ENCODE peak calls at places on chromosomes 5 and 9, in ten cellular contexts. Y is esophagus squamous epithelium, O is astrocyte, A is breast epithelium, E is kidney epithelial cell, S is tibial artery, L is HFF-Myc, Q is HepG2, N is uterus, P is fibroblast of pulmonary artery. D is an unnamed sample.

GRCh38 chr9:132703336-132703735 is 33.1 kb downstream of the GTF3C4 start:
- DNase-seq in Y (no peak), O (peak), A (no peak), E (no peak), S (no peak), L (no peak), Q (peak), N (no peak), P (no peak), D (peak)

GRCh38 chr5:6003040-6003825 is 375.1 kb downstream of the MED10 start:
- DNase-seq in Y (no peak), O (no peak), A (no peak), E (no peak), S (no peak), L (no peak), Q (no peak), N (no peak), P (no peak), D (peak)

GRCh38 chr9:138043411-138044345 is 166.1 kb downstream of the CACNA1B start:
- DNase-seq in Y (no peak), O (no peak), A (peak), E (no peak), S (no peak), L (no peak), Q (no peak), N (no peak), P (no peak), D (no peak)

GRCh38 chr5:18800293-18801025 is 1166.2 kb downstream of the TAF11L14 start:
- DNase-seq in Y (no peak), O (no peak), A (no peak), E (no peak), S (no peak), L (no peak), Q (no peak), N (no peak), P (no peak), D (no peak)

GRCh38 chr5:98497391-98497790 is 276.1 kb upstream of the RGMB start:
- DNase-seq in Y (no peak), O (peak), A (no peak), E (no peak), S (no peak), L (no peak), Q (no peak), N (no peak), P (peak), D (peak)

GRCh38 chr9:123686131-123686848 is 243.6 kb downstream of the DENND1A start:
- DNase-seq in Y (no peak), O (peak), A (no peak), E (no peak), S (no peak), L (no peak), Q (no peak), N (no peak), P (peak), D (peak)

GRCh38 chr9:20402273-20402875 is 219.9 kb downstream of the MLLT3 start:
- DNase-seq in Y (no peak), O (no peak), A (no peak), E (no peak), S (no peak), L (no peak), Q (no peak), N (no peak), P (peak), D (no peak)

GRCh38 chr5:177537389-177538361 is 16.7 kb downstream of the FAM193B start:
- DNase-seq in Y (no peak), O (peak), A (no peak), E (peak), S (peak), L (no peak), Q (no peak), N (peak), P (peak), D (peak)

GRCh38 chr5:178288373-178289368 is 56.1 kb upstream of the PHYKPL start:
- DNase-seq in Y (no peak), O (no peak), A (peak), E (no peak), S (peak), L (no peak), Q (no peak), N (no peak), P (no peak), D (peak)

GRCh38 chr5:138425079-138425478 is 13.8 kb upstream of the REEP2 start:
- DNase-seq in Y (no peak), O (no peak), A (no peak), E (no peak), S (no peak), L (no peak), Q (no peak), N (no peak), P (no peak), D (no peak)

GRCh38 chr5:3893975-3894374 is 298.3 kb downstream of the IRX1 start:
- DNase-seq in Y (no peak), O (no peak), A (no peak), E (no peak), S (no peak), L (no peak), Q (no peak), N (no peak), P (no peak), D (no peak)

GRCh38 chr9:22617156-22617555 is 170.5 kb downstream of the DMRTA1 start:
- DNase-seq in Y (no peak), O (no peak), A (no peak), E (no peak), S (no peak), L (no peak), Q (no peak), N (no peak), P (no peak), D (no peak)

GRCh38 chr5:83475540-83476469 is 4.3 kb downstream of the VCAN start:
- DNase-seq in Y (no peak), O (peak), A (no peak), E (peak), S (no peak), L (peak), Q (peak), N (no peak), P (peak), D (peak)

GRCh38 chr9:34334337-34334824 is 5.0 kb downstream of the NUDT2 start:
- DNase-seq in Y (no peak), O (no peak), A (no peak), E (no peak), S (no peak), L (no peak), Q (peak), N (no peak), P (no peak), D (no peak)

GRCh38 chr9:111572945-111573604 is 26.4 kb downstream of the PTGR1 start:
- DNase-seq in Y (no peak), O (peak), A (no peak), E (no peak), S (no peak), L (peak), Q (no peak), N (no peak), P (peak), D (no peak)

GRCh38 chr5:87074934-87075541 is 192.6 kb upstream of the RASA1 start:
- DNase-seq in Y (no peak), O (no peak), A (no peak), E (no peak), S (no peak), L (no peak), Q (no peak), N (no peak), P (no peak), D (peak)

GRCh38 chr5:15634771-15635347 is 134.9 kb downstream of the FBXL7 start:
- DNase-seq in Y (no peak), O (peak), A (no peak), E (no peak), S (no peak), L (no peak), Q (no peak), N (no peak), P (no peak), D (no peak)

GRCh38 chr5:69528609-69529008 is 31.4 kb upstream of the GTF2H2C start:
- DNase-seq in Y (no peak), O (no peak), A (no peak), E (no peak), S (no peak), L (no peak), Q (no peak), N (no peak), P (no peak), D (no peak)

GRCh38 chr5:55123365-55123764 is 20.9 kb downstream of the GZMA start:
- DNase-seq in Y (no peak), O (no peak), A (no peak), E (no peak), S (no peak), L (no peak), Q (no peak), N (no peak), P (no peak), D (no peak)

GRCh38 chr9:4371108-4371507 is 71.2 kb upstream of the GLIS3 start:
- DNase-seq in Y (no peak), O (peak), A (no peak), E (peak), S (no peak), L (peak), Q (no peak), N (no peak), P (peak), D (peak)

GRCh38 chr9:19310246-19310645 is 69.8 kb downstream of the RPS6 start:
- DNase-seq in Y (no peak), O (no peak), A (no peak), E (no peak), S (no peak), L (no peak), Q (no peak), N (no peak), P (no peak), D (no peak)

GRCh38 chr5:9283021-9283420 is 262.9 kb downstream of the SEMA5A start:
- DNase-seq in Y (no peak), O (no peak), A (no peak), E (no peak), S (no peak), L (no peak), Q (no peak), N (no peak), P (no peak), D (peak)

GRCh38 chr5:102539598-102539997 is 40.8 kb upstream of the SLCO6A1 start:
- DNase-seq in Y (no peak), O (no peak), A (no peak), E (no peak), S (no peak), L (no peak), Q (no peak), N (no peak), P (no peak), D (peak)

DNA sequence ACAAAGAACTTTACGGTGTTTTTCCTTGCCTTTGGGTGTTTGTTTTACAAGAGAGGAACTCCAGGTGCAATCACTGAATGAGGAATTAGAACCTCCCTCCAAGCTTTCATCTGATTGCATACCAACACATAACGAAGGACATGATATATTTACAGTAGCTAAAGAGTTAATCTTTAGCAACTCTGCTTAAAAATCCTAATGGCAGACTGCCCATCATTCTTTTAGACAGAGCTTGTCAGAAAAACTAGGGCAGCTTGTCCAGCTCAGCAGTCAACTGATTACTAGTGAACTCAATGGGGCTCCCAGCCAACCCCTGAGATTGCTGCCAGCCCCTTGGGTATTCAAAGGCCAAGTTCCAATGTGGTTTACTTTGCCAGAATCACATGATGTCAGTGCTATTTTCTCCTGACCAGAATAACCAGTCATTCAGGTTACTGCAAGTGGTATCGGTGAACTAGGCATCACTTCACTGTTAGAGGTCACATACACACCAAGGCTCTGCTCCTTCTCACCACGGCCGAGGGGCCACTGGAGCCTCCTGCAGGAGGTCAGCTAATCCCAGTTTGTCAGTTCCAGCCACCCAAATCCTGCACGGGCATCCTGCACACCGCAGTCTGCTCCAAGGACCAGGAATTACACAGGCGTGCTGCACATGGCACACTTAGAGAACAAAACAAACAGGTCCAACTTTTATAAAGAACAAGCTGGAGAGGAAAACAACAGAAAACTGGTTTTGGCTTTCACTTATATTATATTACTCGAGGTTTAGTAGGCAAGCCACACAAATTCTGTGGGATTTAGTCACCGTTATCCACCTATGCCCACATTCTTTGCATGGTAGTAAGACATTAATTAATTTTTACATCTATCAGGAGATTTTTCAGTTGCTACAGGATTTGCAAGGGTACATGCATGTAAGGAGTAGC is 62.5 kb downstream of the NFIB start:
- DNase-seq in Y (no peak), O (peak), A (peak), E (peak), S (peak), L (no peak), Q (peak), N (peak), P (peak), D (peak)
- TF ChIP-seq CTCF in Y (no peak), O (no peak), A (no peak), E (no peak), S (no peak), L (no peak), Q (no peak), N (no peak), P (no peak), D (no peak)

GRCh38 chr5:96816430-96816939 is 8.7 kb upstream of the ERAP1 start:
- DNase-seq in Y (no peak), O (no peak), A (no peak), E (no peak), S (no peak), L (peak), Q (no peak), N (no peak), P (no peak), D (no peak)
- H3K4me3 ChIP-seq in Y (no peak), O (no peak), A (no peak), E (no peak), S (no peak), L (no peak), Q (no peak), N (no peak), P (no peak), D (no peak)

GRCh38 chr9:108001219-108001618 is 511.6 kb upstream of the KLF4 start:
- DNase-seq in Y (no peak), O (no peak), A (no peak), E (peak), S (no peak), L (no peak), Q (no peak), N (no peak), P (no peak), D (peak)

GRCh38 chr9:108002296-108003056 is 512.9 kb upstream of the KLF4 start:
- DNase-seq in Y (no peak), O (no peak), A (no peak), E (no peak), S (peak), L (no peak), Q (no peak), N (peak), P (peak), D (no peak)

GRCh38 chr9:108003551-108003950 is 514.0 kb upstream of the KLF4 start:
- DNase-seq in Y (no peak), O (no peak), A (no peak), E (no peak), S (no peak), L (no peak), Q (no peak), N (no peak), P (no peak), D (no peak)

GRCh38 chr9:107999011-107999410 is 509.4 kb upstream of the KLF4 start:
- DNase-seq in Y (no peak), O (no peak), A (no peak), E (no peak), S (no peak), L (no peak), Q (no peak), N (no peak), P (no peak), D (no peak)

GRCh38 chr9:107999890-108000289 is 510.3 kb upstream of the KLF4 start:
- DNase-seq in Y (no peak), O (peak), A (no peak), E (no peak), S (no peak), L (no peak), Q (no peak), N (no peak), P (no peak), D (peak)
- TF ChIP-seq CTCF in Y (no peak), O (no peak), A (no peak), E (no peak), S (no peak), L (no peak), Q (no peak), N (no peak), P (no peak), D (no peak)

DNA sequence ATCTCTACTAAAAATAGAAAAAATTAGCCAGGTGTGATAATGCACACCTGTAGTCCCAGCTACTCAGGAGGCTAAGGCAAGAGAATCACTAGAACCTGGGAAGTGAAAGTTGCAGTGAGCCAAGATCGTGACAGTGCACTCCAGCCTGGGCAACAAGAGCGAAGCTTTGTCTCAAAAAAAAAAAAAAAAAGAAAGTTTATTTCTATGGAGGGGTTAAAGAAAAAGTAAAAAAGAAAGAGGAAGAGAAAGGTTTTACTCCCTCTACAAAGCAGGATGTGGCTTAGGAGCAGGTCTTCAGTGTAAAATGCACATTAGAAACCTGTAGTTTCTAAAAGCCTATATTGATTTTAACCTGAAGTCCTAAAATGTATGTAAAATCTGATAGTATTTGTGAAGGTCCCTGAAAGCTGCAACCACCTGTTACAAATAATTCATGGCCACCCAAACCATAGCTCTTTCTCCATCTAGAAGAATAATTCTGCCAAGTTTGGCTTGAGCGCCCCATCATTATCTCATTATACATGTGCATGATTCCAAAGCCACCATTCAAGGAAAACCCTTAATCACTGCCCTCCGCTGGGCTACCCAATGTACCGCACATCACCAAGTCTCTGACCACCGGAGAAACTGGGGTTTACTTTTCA is 3.4 kb downstream of the FNBP1 start:
- DNase-seq in Y (no peak), O (no peak), A (no peak), E (no peak), S (no peak), L (no peak), Q (no peak), N (no peak), P (no peak), D (no peak)
- H3K4me3 ChIP-seq in Y (no peak), O (no peak), A (no peak), E (no peak), S (no peak), L (no peak), Q (no peak), N (no peak), P (no peak), D (no peak)

GRCh38 chr5:36690041-36690941 is 83.9 kb downstream of the SLC1A3 start:
- DNase-seq in Y (no peak), O (peak), A (peak), E (peak), S (peak), L (peak), Q (peak), N (peak), P (peak), D (peak)

GRCh38 chr5:36691241-36691640 is 84.8 kb downstream of the SLC1A3 start:
- DNase-seq in Y (no peak), O (no peak), A (no peak), E (no peak), S (no peak), L (no peak), Q (no peak), N (no peak), P (no peak), D (peak)

GRCh38 chr5:36686881-36687280 is 80.5 kb downstream of the SLC1A3 start:
- DNase-seq in Y (no peak), O (no peak), A (no peak), E (no peak), S (no peak), L (no peak), Q (no peak), N (no peak), P (no peak), D (no peak)

GRCh38 chr5:36689225-36689624 is 82.8 kb downstream of the SLC1A3 start:
- DNase-seq in Y (no peak), O (peak), A (no peak), E (no peak), S (no peak), L (no peak), Q (no peak), N (no peak), P (no peak), D (peak)

DNA sequence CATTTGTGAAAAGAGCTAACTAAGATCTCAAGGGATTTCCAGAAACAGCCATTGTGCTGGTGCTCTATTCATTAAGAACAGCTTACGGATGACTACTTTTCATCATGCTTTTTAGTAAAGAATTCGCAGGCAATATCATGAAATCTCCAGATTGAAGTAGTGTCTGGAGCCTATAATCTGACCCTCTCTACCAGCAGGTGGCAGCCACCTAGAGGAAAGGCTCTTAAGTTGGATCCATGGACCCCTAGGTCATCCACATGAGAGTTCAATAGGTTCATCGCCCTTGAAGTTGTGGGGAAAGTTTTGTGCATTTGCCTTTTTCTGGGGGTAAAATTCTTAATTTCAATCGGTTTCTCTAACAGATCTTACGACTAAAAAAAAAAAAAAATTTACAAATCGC is 82.3 kb downstream of the SLC1A3 start:
- DNase-seq in Y (no peak), O (no peak), A (no peak), E (no peak), S (no peak), L (no peak), Q (peak), N (no peak), P (no peak), D (peak)
- TF ChIP-seq CTCF in Y (no peak), O (no peak), A (no peak), E (peak), S (no peak), L (peak), Q (peak), N (no peak), P (peak), D (peak)

DNA sequence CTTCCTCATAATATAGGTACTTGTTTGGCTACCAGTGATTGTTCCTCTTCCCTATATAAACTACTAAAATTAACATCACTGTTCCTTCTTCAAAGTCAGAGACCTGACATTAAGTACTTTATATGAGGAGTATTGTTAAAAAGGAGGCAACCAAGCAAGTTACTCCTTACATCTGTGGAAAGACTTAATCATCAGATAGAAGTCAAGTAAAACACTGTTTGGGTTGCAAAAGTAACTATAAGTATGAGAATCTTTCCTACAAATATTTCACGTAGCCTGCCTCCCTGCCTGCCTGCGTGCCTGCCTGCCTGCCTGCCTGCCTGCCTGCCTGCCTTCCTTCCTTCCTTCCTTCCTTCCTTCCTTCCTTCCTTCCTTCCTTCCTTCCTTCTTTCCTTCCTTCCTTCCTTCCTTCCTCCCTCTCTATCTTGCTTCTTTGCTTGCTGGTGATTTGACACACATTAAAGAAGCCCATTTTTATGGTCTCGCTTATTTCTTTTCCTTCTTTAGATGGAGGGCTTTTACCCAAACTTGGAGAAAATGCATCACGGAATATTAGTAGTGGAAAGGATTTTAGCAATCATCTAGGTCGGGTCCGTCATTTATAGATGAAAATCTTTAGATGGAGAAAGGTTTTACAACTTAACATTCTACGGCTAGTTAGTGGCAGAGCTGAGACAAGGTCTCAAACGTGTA is 3.2 kb downstream of the CER1 start:
- DNase-seq in Y (no peak), O (no peak), A (no peak), E (no peak), S (no peak), L (no peak), Q (no peak), N (no peak), P (no peak), D (no peak)
- H3K4me3 ChIP-seq in Y (no peak), O (no peak), A (no peak), E (no peak), S (no peak), L (no peak), Q (no peak), N (no peak), P (no peak), D (no peak)

GRCh38 chr5:77628840-77629552 is 9.5 kb downstream of the OTP start:
- DNase-seq in Y (no peak), O (no peak), A (no peak), E (no peak), S (no peak), L (no peak), Q (no peak), N (no peak), P (no peak), D (no peak)
- TF ChIP-seq CTCF in Y (no peak), O (no peak), A (no peak), E (no peak), S (no peak), L (no peak), Q (no peak), N (no peak), P (no peak), D (no peak)

GRCh38 chr5:145937432-145938250 is 1.3 kb downstream of the SH3RF2 start:
- DNase-seq in Y (no peak), O (peak), A (no peak), E (peak), S (no peak), L (no peak), Q (peak), N (no peak), P (peak), D (peak)
- H3K4me3 ChIP-seq in Y (peak), O (peak), A (no peak), E (peak), S (peak), L (no peak), Q (peak), N (no peak), P (peak), D (peak)